ENCODE peak calls at places on chromosomes 13 and 19, in four cellular contexts. E is lung, P is memory B cell, Y is heart left ventricle. R is an unnamed sample.

GRCh38 chr19:10718205-10719196 is 622 bp downstream of the DNM2 start:
- DNase-seq in P (peak; percentile 40), Y (peak; percentile 80), E (peak; percentile 52), R (no peak)

GRCh38 chr13:98143601-98144500 is 957 bp downstream of the FARP1 start:
- DNase-seq in Y (peak; percentile 65), E (no peak), P (no peak), R (peak; percentile 24)

GRCh38 chr13:77459616-77460015 is 75.9 kb upstream of the SCEL start:
- DNase-seq in Y (no peak), E (no peak), P (no peak), R (no peak)

GRCh38 chr19:14391156-14391821 is 10.0 kb downstream of the ADGRE5 start:
- DNase-seq in E (no peak), Y (no peak), P (no peak), R (no peak)

GRCh38 chr19:16013851-16014840 is 62.1 kb upstream of the TPM4 start:
- DNase-seq in Y (no peak), P (no peak), E (no peak), R (no peak)

GRCh38 chr13:110323986-110324749 is 17.1 kb downstream of the COL4A2 start:
- DNase-seq in E (no peak), Y (no peak), P (no peak), R (no peak)

GRCh38 chr19:40416918-40417713 is 3.9 kb upstream of the PRX start:
- DNase-seq in P (no peak), Y (no peak), E (no peak), R (no peak)

GRCh38 chr19:38049105-38049649 is 142.2 kb downstream of the SIPA1L3 start:
- DNase-seq in E (no peak), Y (no peak), P (peak; percentile 49), R (no peak)

GRCh38 chr19:47407417-47407774 is 11.9 kb downstream of the MEIS3 start:
- DNase-seq in Y (no peak), E (no peak), P (no peak), R (no peak)

GRCh38 chr13:24104723-24105122 is 55.8 kb upstream of the SPATA13 start:
- DNase-seq in P (no peak), Y (no peak), E (no peak), R (no peak)

GRCh38 chr13:53405616-53406015 is 377.0 kb downstream of the OLFM4 start:
- DNase-seq in Y (no peak), P (no peak), E (no peak), R (no peak)

GRCh38 chr13:39875583-39875982 is 220.1 kb downstream of the COG6 start:
- DNase-seq in P (no peak), E (no peak), Y (no peak), R (no peak)

GRCh38 chr13:36965767-36966166 is 33.4 kb downstream of the ALG5 start:
- DNase-seq in E (no peak), Y (no peak), P (no peak), R (no peak)

GRCh38 chr13:39783051-39783450 is 127.6 kb downstream of the COG6 start:
- DNase-seq in Y (no peak), E (no peak), P (no peak), R (no peak)

GRCh38 chr19:3771906-3772450 is at the start of gene RAX2:
- DNase-seq in Y (no peak), E (no peak), P (no peak), R (no peak)

GRCh38 chr13:73351730-73352129 is 292.9 kb downstream of the KLF5 start:
- DNase-seq in P (no peak), E (no peak), Y (no peak), R (no peak)

GRCh38 chr19:5480427-5480836 is 25.2 kb downstream of the ZNRF4 start:
- DNase-seq in Y (no peak), E (no peak), P (no peak), R (no peak)

GRCh38 chr13:56528040-56528760 is 612.5 kb upstream of the PRR20A start:
- DNase-seq in Y (no peak), E (no peak), P (no peak), R (no peak)

GRCh38 chr19:17275441-17276175 is 6.1 kb upstream of the ANKLE1 start:
- DNase-seq in Y (no peak), P (no peak), E (no peak), R (no peak)

GRCh38 chr19:46603195-46603637 is 2.1 kb downstream of the CALM3 start:
- DNase-seq in Y (no peak), E (no peak), P (no peak), R (no peak)

R was measured in prostate gland.